ENCODE peak calls at places on chromosomes 4 and X, in nine cellular contexts. T is HepG2, A is SK-N-SH, J is prostate gland, Y is transverse colon, P is GM12878, Z is sigmoid colon, S is K562, B is GM23338. O is an unnamed sample. For H3K4me1, the result is how much of the 10 kb centered on the place peaks cover.

GRCh38 chr4:53592128-53592527 is 842 bp upstream of the LNX1 start:
- DNase-seq in T (no peak), A (no peak), J (peak), Y (peak), P (no peak), Z (no peak), S (peak), B (peak), O (peak)

GRCh38 chr4:99763635-99764101 is 53.0 kb upstream of the DAPP1 start:
- DNase-seq in T (no peak), A (no peak), J (peak), Y (no peak), P (no peak), Z (no peak), S (no peak), B (no peak), O (no peak)

GRCh38 chr4:102116121-102116520 is 229.2 kb downstream of the SLC39A8 start:
- DNase-seq in T (no peak), A (no peak), J (no peak), Y (no peak), P (no peak), Z (no peak), S (no peak), B (no peak), O (no peak)

GRCh38 chr4:157447195-157447594 is 226.7 kb downstream of the GRIA2 start:
- DNase-seq in T (no peak), A (no peak), J (no peak), Y (no peak), P (no peak), Z (no peak), S (no peak), B (no peak), O (no peak)

GRCh38 chr4:7153711-7154110 is 38.6 kb upstream of the SORCS2 start:
- DNase-seq in T (no peak), A (no peak), J (no peak), Y (no peak), P (no peak), Z (peak), S (no peak), B (no peak), O (no peak)

GRCh38 chr4:544386-545105 is 31.5 kb downstream of the TMEM271 start:
- DNase-seq in T (no peak), A (no peak), J (no peak), Y (no peak), P (no peak), Z (no peak), S (no peak), B (no peak), O (no peak)

GRCh38 chrX:31929366-31929765 is 857.5 kb upstream of the FTHL17 start:
- DNase-seq in T (no peak), A (no peak), J (no peak), Y (no peak), P (no peak), Z (no peak), S (no peak), B (no peak), O (no peak)

GRCh38 chr4:80073362-80074008 is 456 bp upstream of the ANTXR2 start:
- DNase-seq in T (no peak), A (no peak), J (no peak), Y (no peak), P (peak), Z (no peak), S (no peak), B (no peak), O (no peak)

GRCh38 chr4:140637836-140638235 is 69.1 kb upstream of the UCP1 start:
- DNase-seq in T (peak), A (peak), J (no peak), Y (peak), P (no peak), Z (no peak), S (peak), B (peak), O (no peak)

GRCh38 chr4:121824950-121825349 is 1.3 kb upstream of the CCNA2 start:
- DNase-seq in T (no peak), A (no peak), J (no peak), Y (no peak), P (no peak), Z (no peak), S (no peak), B (no peak), O (no peak)

GRCh38 chr4:185573651-185574199 is 38.4 kb upstream of the PDLIM3 start:
- DNase-seq in T (peak), A (peak), J (no peak), Y (no peak), P (no peak), Z (no peak), S (peak), B (peak), O (no peak)
- H3K4me3 ChIP-seq in T (no peak), A (no peak), J (no peak), Y (no peak), P (no peak), Z (no peak), S (no peak), B (peak), O (no peak)

GRCh38 chr4:147761218-147761883 is 29.5 kb downstream of the ARHGAP10 start:
- DNase-seq in T (no peak), A (no peak), J (no peak), Y (no peak), P (no peak), Z (no peak), S (no peak), B (no peak), O (no peak)

GRCh38 chr4:147756417-147756816 is 24.5 kb downstream of the ARHGAP10 start:
- DNase-seq in T (no peak), A (no peak), J (no peak), Y (no peak), P (no peak), Z (no peak), S (no peak), B (no peak), O (no peak)

GRCh38 chr4:147760695-147761094 is 28.8 kb downstream of the ARHGAP10 start:
- DNase-seq in T (no peak), A (peak), J (no peak), Y (peak), P (no peak), Z (peak), S (no peak), B (no peak), O (no peak)

GRCh38 chr4:147755567-147756295 is 23.8 kb downstream of the ARHGAP10 start:
- DNase-seq in T (no peak), A (no peak), J (no peak), Y (no peak), P (no peak), Z (no peak), S (no peak), B (no peak), O (no peak)

GRCh38 chr4:147760176-147760575 is 28.3 kb downstream of the ARHGAP10 start:
- DNase-seq in T (no peak), A (no peak), J (peak), Y (no peak), P (no peak), Z (no peak), S (no peak), B (no peak), O (no peak)
- H3K4me1 ChIP-seq in T (under half), A (under half), J (under half), Y (under half), P (under half), Z (half or more), S (under half), B (under half), O (under half)

GRCh38 chr4:63901311-63901710 is 507.9 kb downstream of the TECRL start:
- DNase-seq in T (no peak), A (no peak), J (no peak), Y (no peak), P (no peak), Z (no peak), S (no peak), B (peak), O (no peak)
- TF ChIP-seq POLR2AphosphoS5 in T (no peak), A (no peak), J (no peak), Y (no peak), P (no peak), Z (no peak), S (no peak), B (no peak), O (no peak)

GRCh38 chrX:37796805-37797204 is 16.9 kb downstream of the CYBB start:
- DNase-seq in T (no peak), A (no peak), J (no peak), Y (peak), P (no peak), Z (no peak), S (no peak), B (no peak), O (no peak)
- H3K4me3 ChIP-seq in T (no peak), A (no peak), J (no peak), Y (no peak), P (no peak), Z (no peak), S (no peak), B (no peak), O (no peak)

DNA sequence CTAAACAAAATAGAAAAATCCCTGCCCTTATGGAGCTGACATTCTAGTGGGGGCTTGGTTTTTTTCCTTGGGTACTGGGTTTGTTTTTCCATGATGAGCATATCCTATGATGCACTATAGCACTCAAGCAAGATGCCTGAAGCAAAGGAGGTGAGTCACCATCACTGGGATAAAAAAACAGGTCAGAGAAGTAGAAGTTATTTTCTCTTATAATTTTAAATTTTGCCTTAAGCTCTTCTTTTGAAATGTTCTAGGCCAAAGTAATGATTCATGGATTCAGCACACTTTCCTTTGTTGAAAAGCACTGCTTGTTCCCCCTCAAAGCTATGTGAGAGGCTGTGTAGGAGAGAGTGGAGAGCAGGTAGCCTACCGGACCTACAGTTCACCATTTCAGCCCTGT is 15.2 kb upstream of the CXCL2 start:
- DNase-seq in T (no peak), A (no peak), J (no peak), Y (no peak), P (no peak), Z (no peak), S (no peak), B (no peak), O (no peak)
- H3K4me1 ChIP-seq in T (under half), A (under half), J (under half), Y (under half), P (under half), Z (under half), S (under half), B (under half), O (under half)

DNA sequence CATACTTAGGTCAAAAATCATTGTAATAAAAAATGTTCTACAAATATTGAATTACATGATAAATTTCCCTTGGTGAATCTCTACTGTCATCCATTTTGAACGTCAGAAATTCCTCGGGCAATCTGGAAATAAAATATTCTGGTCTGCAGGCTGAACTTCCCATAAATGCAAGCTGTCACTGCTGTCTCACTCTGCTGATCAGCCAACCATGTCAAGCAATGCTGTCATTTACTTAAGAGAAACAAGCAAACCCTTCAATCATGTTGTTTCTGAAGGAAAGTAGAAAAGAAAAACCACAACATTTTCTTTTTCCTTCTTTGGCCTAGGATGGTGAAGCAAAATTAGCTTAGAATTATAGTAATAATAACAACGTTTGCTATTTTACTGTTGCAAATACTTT is 514.1 kb upstream of the GALNT7 start:
- DNase-seq in T (no peak), A (no peak), J (no peak), Y (no peak), P (no peak), Z (no peak), S (no peak), B (no peak), O (no peak)
- TF ChIP-seq POLR2AphosphoS5 in T (no peak), A (no peak), J (no peak), Y (no peak), P (no peak), Z (no peak), S (no peak), B (no peak), O (no peak)

DNA sequence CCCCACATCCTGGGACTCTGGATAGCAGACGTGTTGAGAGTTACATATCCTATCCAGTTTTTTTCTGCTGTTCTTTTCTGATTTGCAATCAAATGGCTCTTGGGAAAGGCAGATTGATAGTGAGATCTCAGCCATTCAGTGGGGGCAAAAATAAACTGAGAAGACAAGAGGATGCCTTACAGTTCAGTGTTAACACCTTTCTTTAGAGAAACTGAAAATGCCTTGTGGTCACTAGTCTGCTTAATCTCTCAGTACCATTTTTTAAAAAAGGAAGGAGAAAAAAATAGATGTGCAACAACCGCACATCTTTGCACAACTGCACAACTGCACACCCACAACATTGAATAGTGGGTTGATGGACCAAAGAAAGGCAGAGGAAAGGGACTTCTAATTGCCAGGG is 109.3 kb downstream of the ARHGEF9 start:
- DNase-seq in T (no peak), A (no peak), J (no peak), Y (no peak), P (no peak), Z (no peak), S (no peak), B (no peak), O (no peak)
- H3K4me3 ChIP-seq in T (no peak), A (no peak), J (no peak), Y (no peak), P (no peak), Z (no peak), S (no peak), B (no peak), O (no peak)

O was measured in esophagus muscularis mucosa.